ENCODE peak calls at places on chromosomes 5 and 9, in eight cellular contexts. Z is neuronal stem cell; U is astrocyte of the cerebellum; N is small intestine; C is CD4-positive, alpha-beta memory T cell; G is fibroblast of villous mesenchyme; O is GM12865; B is mesendoderm. D is an unnamed sample.

GRCh38 chr9:1050125-1050895 is at the start of gene DMRT2:
- DNase-seq in G (peak; percentile 20), Z (peak; percentile 93), U (peak; percentile 1), O (peak; percentile 80), N (peak; percentile 69), C (no peak), B (peak; percentile 98), D (peak; percentile 62)

GRCh38 chr5:374631-375335 is 53.3 kb downstream of the AHRR start:
- DNase-seq in U (no peak), O (no peak), C (no peak), Z (no peak), B (no peak), N (no peak), G (no peak), D (no peak)

GRCh38 chr5:34789021-34789531 is 49.9 kb upstream of the TTC23L start:
- DNase-seq in N (no peak), Z (no peak), C (no peak), O (peak; percentile 5), B (peak; percentile 69), U (peak; percentile 72), G (peak; percentile 47), D (no peak)

GRCh38 chr5:40623480-40624420 is 56.0 kb upstream of the PTGER4 start:
- DNase-seq in Z (no peak), B (no peak), C (peak; percentile 60), N (peak; percentile 90), G (no peak), O (no peak), U (no peak), D (no peak)

GRCh38 chr5:19771174-19771835 is 216.7 kb downstream of the CDH18 start:
- DNase-seq in N (no peak), O (no peak), C (no peak), G (no peak), Z (no peak), B (peak; percentile 71), U (no peak), D (no peak)

GRCh38 chr5:173312821-173313220 is 15.4 kb downstream of the STC2 start:
- DNase-seq in Z (no peak), G (no peak), U (no peak), B (no peak), N (no peak), C (no peak), O (no peak), D (no peak)

GRCh38 chr9:102841376-102841775 is 153.8 kb upstream of the CYLC2 start:
- DNase-seq in G (no peak), B (no peak), N (peak; percentile 64), O (no peak), Z (no peak), U (no peak), C (no peak), D (no peak)

GRCh38 chr9:89843591-89843990 is 238.8 kb downstream of the GADD45G start:
- DNase-seq in B (no peak), O (no peak), N (no peak), G (no peak), U (no peak), Z (no peak), C (no peak), D (no peak)

GRCh38 chr9:117415584-117415937 is 704 bp upstream of the ASTN2 start:
- DNase-seq in N (no peak), Z (no peak), O (no peak), G (no peak), B (peak; percentile 84), U (no peak), C (no peak), D (no peak)

GRCh38 chr9:87085521-87085920 is 138.2 kb upstream of the GAS1 start:
- DNase-seq in N (no peak), G (no peak), B (no peak), U (no peak), O (no peak), Z (no peak), C (no peak), D (no peak)

GRCh38 chr5:126516133-126516532 is 78.9 kb downstream of the ALDH7A1 start:
- DNase-seq in U (no peak), O (no peak), N (no peak), Z (no peak), G (no peak), B (no peak), C (no peak), D (no peak)

GRCh38 chr9:74721696-74722660 is 165.7 kb downstream of the TRPM6 start:
- DNase-seq in G (peak; percentile 31), C (no peak), Z (no peak), B (peak; percentile 82), N (no peak), U (no peak), O (no peak), D (no peak)

GRCh38 chr5:43174586-43174985 is 17.4 kb upstream of the NIM1K start:
- DNase-seq in U (no peak), Z (no peak), O (no peak), B (no peak), N (no peak), G (no peak), C (no peak), D (no peak)

GRCh38 chr9:115913666-115914065 is 239.9 kb upstream of the PAPPA start:
- DNase-seq in Z (no peak), U (no peak), B (no peak), C (no peak), O (no peak), N (no peak), G (peak; percentile 18), D (peak; percentile 43)

GRCh38 chr9:88373018-88373417 is 15.2 kb upstream of the SPIN1 start:
- DNase-seq in G (no peak), N (no peak), U (no peak), O (no peak), C (no peak), B (no peak), Z (no peak), D (no peak)

GRCh38 chr5:37738057-37738691 is 101.7 kb downstream of the GDNF start:
- DNase-seq in G (peak; percentile 95), O (peak; percentile 73), C (peak; percentile 33), Z (no peak), N (peak; percentile 88), U (peak; percentile 97), B (no peak), D (peak; percentile 69)

GRCh38 chr5:2686725-2687124 is 64.8 kb downstream of the IRX2 start:
- DNase-seq in N (no peak), B (peak; percentile 30), O (no peak), C (no peak), U (no peak), G (no peak), Z (no peak), D (no peak)

GRCh38 chr5:50559955-50560354 is 106.5 kb upstream of the PARP8 start:
- DNase-seq in B (no peak), G (no peak), C (no peak), N (no peak), Z (no peak), U (no peak), O (no peak), D (no peak)

GRCh38 chr5:158084292-158084691 is 225.3 kb upstream of the CLINT1 start:
- DNase-seq in O (no peak), C (no peak), G (peak; percentile 62), N (no peak), U (no peak), B (no peak), Z (no peak), D (no peak)

GRCh38 chr9:123997665-123998277 is 13.8 kb upstream of the LHX2 start:
- DNase-seq in C (no peak), O (peak; percentile 89), N (no peak), B (peak; percentile 16), Z (no peak), G (no peak), U (no peak), D (no peak)
- H3K4me3 ChIP-seq in C (no peak overlapping the region), O (peak overlapping the region; percentile 36), N (no peak overlapping the region), B (no peak overlapping the region), Z (no peak overlapping the region), G (no peak overlapping the region), U (no peak overlapping the region), D (no peak overlapping the region)

DNA sequence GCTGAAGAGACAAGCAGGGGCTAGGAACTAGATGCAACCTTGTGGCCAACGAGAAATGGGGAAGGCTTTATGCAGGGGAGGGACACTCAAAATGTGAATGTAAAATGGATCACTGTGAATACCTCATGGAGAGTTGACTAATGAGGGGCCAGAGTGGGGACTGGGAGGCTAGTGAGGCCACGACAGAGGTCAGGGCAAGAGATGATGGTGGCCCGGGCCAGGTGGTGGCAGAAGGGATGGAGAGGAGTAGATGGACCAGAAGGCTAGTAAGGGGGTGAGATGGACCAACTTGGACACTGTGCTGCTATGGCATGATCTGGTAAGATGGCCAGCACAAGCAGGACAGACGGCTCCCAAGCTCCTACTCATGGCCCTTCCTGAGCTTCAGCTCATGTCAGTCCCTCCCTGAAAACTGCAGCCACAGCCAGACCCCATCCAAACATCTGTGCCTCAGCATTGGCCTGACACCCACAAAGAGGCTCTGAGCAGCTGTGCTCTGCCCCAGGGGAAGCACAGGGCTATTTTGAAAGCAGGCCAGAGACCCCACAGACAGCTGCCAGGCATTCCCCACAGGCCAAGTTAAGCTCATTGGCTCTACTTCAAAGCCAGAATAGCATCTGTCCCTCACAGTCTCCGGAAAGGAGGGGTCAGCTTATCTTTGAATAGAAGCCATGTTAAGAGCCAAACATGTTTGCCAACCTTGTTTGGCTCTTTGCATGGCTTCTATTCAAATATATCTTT is 22.1 kb downstream of the P4HA2 start:
- DNase-seq in G (no peak), B (no peak), C (no peak), U (no peak), O (peak; percentile 59), Z (no peak), N (no peak), D (peak; percentile 55)
- H3K4me3 ChIP-seq in G (no peak overlapping the region), B (no peak overlapping the region), C (no peak overlapping the region), U (no peak overlapping the region), O (no peak overlapping the region), Z (no peak overlapping the region), N (no peak overlapping the region), D (no peak overlapping the region)

GRCh38 chr5:113488645-113489184 is 462 bp upstream of the MCC start:
- DNase-seq in C (no peak), B (no peak), G (no peak), N (no peak), O (no peak), U (no peak), Z (no peak), D (no peak)
- H3K4me3 ChIP-seq in C (no peak overlapping the region), B (peak overlapping the region; percentile 1), G (peak overlapping the region; percentile 91), N (peak overlapping the region; percentile 43), O (peak overlapping the region; percentile 29), U (peak overlapping the region; percentile 90), Z (peak overlapping the region; percentile 91), D (peak overlapping the region; percentile 83)

GRCh38 chr9:136370687-136371530 is 2.6 kb downstream of the CARD9 start:
- DNase-seq in B (no peak), C (no peak), U (no peak), O (no peak), G (no peak), N (no peak), Z (no peak), D (no peak)

GRCh38 chr9:136373300-136374182 is at the start of gene CARD9:
- DNase-seq in O (no peak), C (no peak), Z (no peak), N (no peak), B (no peak), U (no peak), G (peak; percentile 45), D (no peak)

GRCh38 chr9:136370037-136370436 is 3.4 kb downstream of the CARD9 start:
- DNase-seq in U (no peak), O (no peak), C (no peak), Z (no peak), N (no peak), G (no peak), B (no peak), D (no peak)

GRCh38 chr9:136372561-136373299 is 739 bp downstream of the CARD9 start:
- DNase-seq in O (no peak), Z (no peak), C (no peak), G (peak; percentile 90), N (no peak), U (peak; percentile 8), B (peak; percentile 60), D (peak; percentile 47)

GRCh38 chr9:136372006-136372405 is 1.5 kb downstream of the CARD9 start:
- DNase-seq in N (no peak), O (no peak), Z (no peak), C (no peak), B (no peak), U (no peak), G (no peak), D (no peak)
- H3K4me3 ChIP-seq in N (no peak overlapping the region), O (no peak overlapping the region), Z (no peak overlapping the region), C (no peak overlapping the region), B (no peak overlapping the region), U (no peak overlapping the region), G (no peak overlapping the region), D (no peak overlapping the region)